ENCODE peak calls at places on chromosomes 1 and 21, in eight cellular contexts. One of them, this sample, is unnamed.

GRCh38 chr1:248611883-248612282 is 14.4 kb upstream of the OR2T10 start:
- DNase-seq in nephron progenitor cell: no peak
- DNase-seq in ascending aorta: no peak
- DNase-seq in GM12865: peak
- DNase-seq in PC-9: no peak
- DNase-seq in A673: peak
- DNase-seq in mucosa of descending colon: no peak
- DNase-seq in K562: no peak
- DNase-seq in this sample: no peak

GRCh38 chr1:220325306-220325995 is 53.2 kb upstream of the RAB3GAP2 start:
- DNase-seq in nephron progenitor cell: no peak
- DNase-seq in ascending aorta: no peak
- DNase-seq in GM12865: no peak
- DNase-seq in PC-9: no peak
- DNase-seq in A673: no peak
- DNase-seq in mucosa of descending colon: no peak
- DNase-seq in K562: no peak
- DNase-seq in this sample: no peak

GRCh38 chr1:189628857-189629256 is 848.8 kb downstream of the BRINP3 start:
- DNase-seq in nephron progenitor cell: peak
- DNase-seq in ascending aorta: no peak
- DNase-seq in GM12865: no peak
- DNase-seq in PC-9: no peak
- DNase-seq in A673: no peak
- DNase-seq in mucosa of descending colon: no peak
- DNase-seq in K562: no peak
- DNase-seq in this sample: peak

GRCh38 chr1:37946703-37947360 is at the start of gene INPP5B:
- DNase-seq in nephron progenitor cell: peak
- DNase-seq in ascending aorta: peak
- DNase-seq in GM12865: peak
- DNase-seq in PC-9: no peak
- DNase-seq in A673: peak
- DNase-seq in mucosa of descending colon: peak
- DNase-seq in K562: peak
- DNase-seq in this sample: peak

GRCh38 chr1:203754455-203754864 is 10.5 kb upstream of the LAX1 start:
- DNase-seq in nephron progenitor cell: no peak
- DNase-seq in ascending aorta: no peak
- DNase-seq in GM12865: peak
- DNase-seq in PC-9: no peak
- DNase-seq in A673: no peak
- DNase-seq in mucosa of descending colon: no peak
- DNase-seq in K562: no peak
- DNase-seq in this sample: no peak

GRCh38 chr1:243288062-243288461 is 32.2 kb downstream of the SDCCAG8 start:
- DNase-seq in nephron progenitor cell: no peak
- DNase-seq in ascending aorta: no peak
- DNase-seq in GM12865: no peak
- DNase-seq in PC-9: no peak
- DNase-seq in A673: no peak
- DNase-seq in mucosa of descending colon: no peak
- DNase-seq in K562: no peak
- DNase-seq in this sample: no peak

GRCh38 chr1:36609241-36610027 is 126.7 kb upstream of the CSF3R start:
- DNase-seq in nephron progenitor cell: peak
- DNase-seq in ascending aorta: no peak
- DNase-seq in GM12865: peak
- DNase-seq in PC-9: peak
- DNase-seq in A673: peak
- DNase-seq in mucosa of descending colon: no peak
- DNase-seq in K562: peak
- DNase-seq in this sample: peak

GRCh38 chr1:98661544-98662353 is at the start of gene SNX7:
- DNase-seq in nephron progenitor cell: peak
- DNase-seq in ascending aorta: peak
- DNase-seq in GM12865: no peak
- DNase-seq in PC-9: peak
- DNase-seq in A673: peak
- DNase-seq in mucosa of descending colon: peak
- DNase-seq in K562: no peak
- DNase-seq in this sample: peak

GRCh38 chr21:8988696-8989095 is 1532.7 kb upstream of the TPTE start:
- DNase-seq in nephron progenitor cell: no peak
- DNase-seq in ascending aorta: no peak
- DNase-seq in GM12865: no peak
- DNase-seq in PC-9: no peak
- DNase-seq in A673: no peak
- DNase-seq in mucosa of descending colon: no peak
- DNase-seq in K562: no peak
- DNase-seq in this sample: peak

GRCh38 chr1:17674707-17675505 is 80.2 kb upstream of the ACTL8 start:
- DNase-seq in nephron progenitor cell: no peak
- DNase-seq in ascending aorta: no peak
- DNase-seq in GM12865: no peak
- DNase-seq in PC-9: no peak
- DNase-seq in A673: peak
- DNase-seq in mucosa of descending colon: no peak
- DNase-seq in K562: no peak
- DNase-seq in this sample: no peak

GRCh38 chr1:219432966-219433365 is 179.9 kb downstream of the ZC3H11B start:
- DNase-seq in nephron progenitor cell: no peak
- DNase-seq in ascending aorta: no peak
- DNase-seq in GM12865: no peak
- DNase-seq in PC-9: no peak
- DNase-seq in A673: no peak
- DNase-seq in mucosa of descending colon: no peak
- DNase-seq in K562: no peak
- DNase-seq in this sample: no peak

GRCh38 chr1:150973826-150974579 is 632 bp downstream of the CERS2 start:
- DNase-seq in nephron progenitor cell: no peak
- DNase-seq in ascending aorta: no peak
- DNase-seq in GM12865: peak
- DNase-seq in PC-9: peak
- DNase-seq in A673: peak
- DNase-seq in mucosa of descending colon: peak
- DNase-seq in K562: no peak
- DNase-seq in this sample: peak

GRCh38 chr1:12594966-12595838 is 22.8 kb downstream of the DHRS3 start:
- DNase-seq in nephron progenitor cell: peak
- DNase-seq in ascending aorta: peak
- DNase-seq in GM12865: no peak
- DNase-seq in PC-9: peak
- DNase-seq in A673: no peak
- DNase-seq in mucosa of descending colon: peak
- DNase-seq in K562: no peak
- DNase-seq in this sample: peak

GRCh38 chr1:11280719-11281376 is 7.8 kb downstream of the UBIAD1 start:
- DNase-seq in nephron progenitor cell: no peak
- DNase-seq in ascending aorta: no peak
- DNase-seq in GM12865: peak
- DNase-seq in PC-9: no peak
- DNase-seq in A673: no peak
- DNase-seq in mucosa of descending colon: no peak
- DNase-seq in K562: peak
- DNase-seq in this sample: peak

GRCh38 chr21:26098758-26099157 is 71.8 kb downstream of the APP start:
- DNase-seq in nephron progenitor cell: no peak
- DNase-seq in ascending aorta: no peak
- DNase-seq in GM12865: no peak
- DNase-seq in PC-9: peak
- DNase-seq in A673: no peak
- DNase-seq in mucosa of descending colon: no peak
- DNase-seq in K562: no peak
- DNase-seq in this sample: no peak

GRCh38 chr1:239763850-239764249 is 327.8 kb upstream of the FMN2 start:
- DNase-seq in nephron progenitor cell: no peak
- DNase-seq in ascending aorta: no peak
- DNase-seq in GM12865: no peak
- DNase-seq in PC-9: no peak
- DNase-seq in A673: no peak
- DNase-seq in mucosa of descending colon: no peak
- DNase-seq in K562: no peak
- DNase-seq in this sample: no peak

GRCh38 chr1:239761509-239761908 is 330.2 kb upstream of the FMN2 start:
- DNase-seq in nephron progenitor cell: no peak
- DNase-seq in ascending aorta: no peak
- DNase-seq in GM12865: no peak
- DNase-seq in PC-9: no peak
- DNase-seq in A673: no peak
- DNase-seq in mucosa of descending colon: no peak
- DNase-seq in K562: no peak
- DNase-seq in this sample: no peak

GRCh38 chr1:239765163-239765562 is 326.5 kb upstream of the FMN2 start:
- DNase-seq in nephron progenitor cell: no peak
- DNase-seq in ascending aorta: no peak
- DNase-seq in GM12865: no peak
- DNase-seq in PC-9: no peak
- DNase-seq in A673: no peak
- DNase-seq in mucosa of descending colon: no peak
- DNase-seq in K562: no peak
- DNase-seq in this sample: no peak
- TF ChIP-seq CTCF in nephron progenitor cell: no peak
- TF ChIP-seq CTCF in ascending aorta: no peak
- TF ChIP-seq CTCF in GM12865: no peak
- TF ChIP-seq CTCF in PC-9: no peak
- TF ChIP-seq CTCF in A673: no peak
- TF ChIP-seq CTCF in mucosa of descending colon: no peak
- TF ChIP-seq CTCF in K562: no peak
- TF ChIP-seq CTCF in this sample: peak

GRCh38 chr1:119546641-119547040 is 39.6 kb downstream of the HSD3B1 start:
- DNase-seq in nephron progenitor cell: no peak
- DNase-seq in ascending aorta: no peak
- DNase-seq in GM12865: no peak
- DNase-seq in PC-9: no peak
- DNase-seq in A673: no peak
- DNase-seq in mucosa of descending colon: no peak
- DNase-seq in K562: no peak
- DNase-seq in this sample: no peak

GRCh38 chr1:119542492-119542946 is 35.5 kb downstream of the HSD3B1 start:
- DNase-seq in nephron progenitor cell: no peak
- DNase-seq in ascending aorta: no peak
- DNase-seq in GM12865: no peak
- DNase-seq in PC-9: no peak
- DNase-seq in A673: no peak
- DNase-seq in mucosa of descending colon: no peak
- DNase-seq in K562: no peak
- DNase-seq in this sample: no peak

GRCh38 chr1:119547306-119547705 is 40.3 kb downstream of the HSD3B1 start:
- DNase-seq in nephron progenitor cell: no peak
- DNase-seq in ascending aorta: no peak
- DNase-seq in GM12865: no peak
- DNase-seq in PC-9: no peak
- DNase-seq in A673: no peak
- DNase-seq in mucosa of descending colon: no peak
- DNase-seq in K562: no peak
- DNase-seq in this sample: no peak

GRCh38 chr1:119541389-119541788 is 34.4 kb downstream of the HSD3B1 start:
- DNase-seq in nephron progenitor cell: no peak
- DNase-seq in ascending aorta: no peak
- DNase-seq in GM12865: no peak
- DNase-seq in PC-9: no peak
- DNase-seq in A673: no peak
- DNase-seq in mucosa of descending colon: no peak
- DNase-seq in K562: no peak
- DNase-seq in this sample: no peak

GRCh38 chr1:119544165-119544762 is 37.3 kb downstream of the HSD3B1 start:
- DNase-seq in nephron progenitor cell: peak
- DNase-seq in ascending aorta: no peak
- DNase-seq in GM12865: peak
- DNase-seq in PC-9: peak
- DNase-seq in A673: peak
- DNase-seq in mucosa of descending colon: no peak
- DNase-seq in K562: peak
- DNase-seq in this sample: peak
- TF ChIP-seq CTCF in nephron progenitor cell: peak
- TF ChIP-seq CTCF in ascending aorta: no peak
- TF ChIP-seq CTCF in GM12865: peak
- TF ChIP-seq CTCF in PC-9: peak
- TF ChIP-seq CTCF in A673: peak
- TF ChIP-seq CTCF in mucosa of descending colon: no peak
- TF ChIP-seq CTCF in K562: peak
- TF ChIP-seq CTCF in this sample: peak

GRCh38 chr1:236311040-236311439 is 29.3 kb upstream of the ERO1B start:
- DNase-seq in nephron progenitor cell: no peak
- DNase-seq in ascending aorta: no peak
- DNase-seq in GM12865: peak
- DNase-seq in PC-9: no peak
- DNase-seq in A673: no peak
- DNase-seq in mucosa of descending colon: no peak
- DNase-seq in K562: no peak
- DNase-seq in this sample: no peak
- TF ChIP-seq CTCF in nephron progenitor cell: no peak
- TF ChIP-seq CTCF in ascending aorta: no peak
- TF ChIP-seq CTCF in GM12865: peak
- TF ChIP-seq CTCF in PC-9: no peak
- TF ChIP-seq CTCF in A673: no peak
- TF ChIP-seq CTCF in mucosa of descending colon: no peak
- TF ChIP-seq CTCF in K562: peak
- TF ChIP-seq CTCF in this sample: no peak

GRCh38 chr1:175755516-175755915 is 12.1 kb upstream of the TNR start:
- DNase-seq in nephron progenitor cell: no peak
- DNase-seq in ascending aorta: no peak
- DNase-seq in GM12865: no peak
- DNase-seq in PC-9: no peak
- DNase-seq in A673: no peak
- DNase-seq in mucosa of descending colon: no peak
- DNase-seq in K562: no peak
- DNase-seq in this sample: no peak

GRCh38 chr1:175757381-175758015 is 14.1 kb upstream of the TNR start:
- DNase-seq in nephron progenitor cell: peak
- DNase-seq in ascending aorta: no peak
- DNase-seq in GM12865: peak
- DNase-seq in PC-9: peak
- DNase-seq in A673: peak
- DNase-seq in mucosa of descending colon: no peak
- DNase-seq in K562: peak
- DNase-seq in this sample: peak
- TF ChIP-seq CTCF in nephron progenitor cell: peak
- TF ChIP-seq CTCF in ascending aorta: peak
- TF ChIP-seq CTCF in GM12865: peak
- TF ChIP-seq CTCF in PC-9: peak
- TF ChIP-seq CTCF in A673: peak
- TF ChIP-seq CTCF in mucosa of descending colon: peak
- TF ChIP-seq CTCF in K562: peak
- TF ChIP-seq CTCF in this sample: peak

This sample was measured in endothelial cell.